ENCODE peak calls at places on chromosomes 1 and 21, in four cellular contexts. S is K562, Q is HepG2, R is H1. W is an unnamed sample.
A peak's percentile ranks its signal among the peaks of the same experiment; 100 is the strongest.

GRCh38 chr1:19010995-19011696 is 54.7 kb upstream of the IFFO2 start:
- DNase-seq in S (no peak), R (no peak), Q (peak; percentile 95), W (peak; percentile 69)

GRCh38 chr21:42313501-42313969 is 1.7 kb downstream of the TFF3 start:
- DNase-seq in R (peak; percentile 61), S (no peak), Q (peak; percentile 8), W (no peak)

GRCh38 chr1:19353596-19353995 is 41.5 kb downstream of the SLC66A1 start:
- DNase-seq in R (peak; percentile 73), Q (no peak), S (no peak), W (no peak)

GRCh38 chr1:179369751-179370341 is 4.1 kb downstream of the AXDND1 start:
- DNase-seq in Q (peak; percentile 53), S (peak; percentile 63), R (no peak), W (peak; percentile 62)

GRCh38 chr1:170114916-170115315 is 30.8 kb upstream of the NTMT2 start:
- DNase-seq in Q (no peak), R (no peak), S (no peak), W (no peak)

GRCh38 chr1:19824541-19824940 is 9.5 kb upstream of the RNF186 start:
- DNase-seq in R (no peak), Q (no peak), S (no peak), W (no peak)

GRCh38 chr1:208145167-208145566 is 99.0 kb downstream of the PLXNA2 start:
- DNase-seq in R (no peak), S (no peak), Q (no peak), W (no peak)

GRCh38 chr1:63991685-63992084 is 211.7 kb upstream of the UBE2U start:
- DNase-seq in Q (no peak), R (no peak), S (no peak), W (no peak)

GRCh38 chr1:904271-904950 is 19.3 kb upstream of the SAMD11 start:
- DNase-seq in S (peak; percentile 88), R (peak; percentile 96), Q (no peak), W (no peak)

GRCh38 chr1:147080671-147081394 is 91.4 kb downstream of the PRKAB2 start:
- DNase-seq in S (no peak), R (peak; percentile 77), Q (no peak), W (no peak)

DNA sequence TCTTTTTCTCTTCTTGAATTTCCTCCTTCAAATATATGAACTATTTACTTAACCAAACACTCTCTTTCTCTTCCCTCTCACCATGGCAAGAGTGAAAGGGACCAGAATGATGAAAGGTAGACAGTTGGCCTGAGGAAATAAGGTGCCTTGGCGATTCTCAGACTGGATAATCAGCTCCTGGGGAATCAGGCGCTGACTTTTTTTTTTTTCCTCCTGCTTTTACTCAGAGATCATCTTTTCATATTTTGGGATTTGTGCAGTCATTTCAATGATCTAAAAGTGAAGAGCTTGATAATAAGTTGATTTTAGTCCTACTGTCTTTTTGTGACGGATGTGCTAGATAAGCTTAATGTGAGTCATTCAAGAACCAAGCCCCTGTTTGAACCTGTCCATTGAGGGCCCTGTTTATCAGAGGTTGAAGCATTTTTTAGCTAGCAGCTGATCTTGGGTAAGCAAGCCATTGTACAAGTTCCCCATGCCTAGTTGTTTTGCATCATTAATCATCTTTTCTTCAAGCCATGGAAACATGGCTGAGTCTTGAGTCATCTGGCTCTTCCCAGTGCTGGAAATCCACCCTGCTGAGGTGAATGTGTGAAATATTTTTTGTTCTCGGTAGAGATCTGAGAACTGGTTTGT is 40.8 kb downstream of the ITSN1 start:
- DNase-seq in R (no peak), Q (peak; percentile 56), S (no peak), W (peak; percentile 77)
- TF ChIP-seq PHF8 in R (no peak), Q (no peak), S (no peak), W (no peak)

GRCh38 chr1:193729429-193729828 is 543.0 kb upstream of the B3GALT2 start:
- DNase-seq in R (no peak), S (no peak), Q (no peak), W (peak; percentile 39)
- TF ChIP-seq PHF8 in R (no peak), S (no peak), Q (no peak), W (no peak)

GRCh38 chr1:96538001-96538649 is 183.5 kb upstream of the PTBP2 start:
- DNase-seq in R (no peak), Q (peak; percentile 31), S (no peak), W (no peak)
- TF ChIP-seq PHF8 in R (no peak), Q (no peak), S (no peak), W (no peak)

DNA sequence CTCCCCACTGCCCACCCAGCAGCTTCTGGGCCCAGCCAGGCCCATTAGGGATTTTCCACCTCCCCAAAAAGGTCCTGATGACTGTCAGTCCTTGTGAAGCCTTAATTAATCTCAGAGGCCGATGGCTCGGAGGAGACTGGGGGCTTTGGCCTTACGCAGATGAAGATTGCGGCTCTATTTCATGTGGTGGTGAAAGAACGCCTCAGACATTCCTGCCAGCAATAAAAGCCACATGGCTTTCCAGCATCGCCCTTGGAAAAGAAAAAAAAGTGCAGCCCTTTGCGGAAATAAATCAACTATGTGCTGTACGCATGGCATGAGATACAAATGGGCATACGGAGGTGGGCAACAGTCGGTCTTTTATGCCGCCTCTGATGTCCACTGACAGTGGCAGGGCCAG is 6.6 kb upstream of the RUNX3 start:
- DNase-seq in S (no peak), R (no peak), Q (no peak), W (no peak)
- TF ChIP-seq PHF8 in S (no peak), R (no peak), Q (no peak), W (no peak)

GRCh38 chr1:57845041-57845440 is 421.2 kb upstream of the DAB1 start:
- DNase-seq in S (no peak), R (no peak), Q (no peak), W (no peak)
- TF ChIP-seq PHF8 in S (no peak), R (no peak), Q (no peak), W (no peak)

GRCh38 chr1:97630281-97630680 is 290.6 kb downstream of the DPYD start:
- DNase-seq in Q (no peak), R (no peak), S (no peak), W (no peak)

GRCh38 chr1:97634758-97635157 is 286.1 kb downstream of the DPYD start:
- DNase-seq in Q (peak; percentile 25), R (no peak), S (no peak), W (no peak)

GRCh38 chr1:97632776-97633175 is 288.1 kb downstream of the DPYD start:
- DNase-seq in S (no peak), Q (no peak), R (no peak), W (no peak)

GRCh38 chr1:97632075-97632474 is 288.8 kb downstream of the DPYD start:
- DNase-seq in Q (no peak), S (no peak), R (no peak), W (no peak)

GRCh38 chr1:97630968-97631367 is 289.9 kb downstream of the DPYD start:
- DNase-seq in R (no peak), Q (no peak), S (no peak), W (no peak)
- TF ChIP-seq PHF8 in R (no peak), Q (no peak), S (no peak), W (no peak)

GRCh38 chr1:2226525-2227340 is 1.4 kb upstream of the SKI start:
- DNase-seq in S (no peak), Q (no peak), R (peak; percentile 70), W (no peak)
- TF ChIP-seq PHF8 in S (no peak), Q (no peak), R (no peak), W (no peak)

GRCh38 chr1:171645553-171646336 is 6.7 kb downstream of the MYOC start:
- DNase-seq in R (no peak), S (no peak), Q (no peak), W (no peak)

GRCh38 chr1:171642197-171642596 is 10.3 kb downstream of the MYOC start:
- DNase-seq in Q (no peak), R (no peak), S (no peak), W (no peak)

GRCh38 chr1:171641076-171641864 is 11.2 kb downstream of the MYOC start:
- DNase-seq in S (no peak), Q (no peak), R (peak; percentile 56), W (no peak)

GRCh38 chr1:171643156-171643555 is 9.3 kb downstream of the MYOC start:
- DNase-seq in S (no peak), Q (no peak), R (no peak), W (no peak)

GRCh38 chr1:171644805-171645483 is 7.5 kb downstream of the MYOC start:
- DNase-seq in S (peak; percentile 69), Q (peak; percentile 87), R (peak; percentile 89), W (peak; percentile 58)
- TF ChIP-seq PHF8 in S (no peak), Q (peak; percentile 32), R (no peak), W (no peak)

DNA sequence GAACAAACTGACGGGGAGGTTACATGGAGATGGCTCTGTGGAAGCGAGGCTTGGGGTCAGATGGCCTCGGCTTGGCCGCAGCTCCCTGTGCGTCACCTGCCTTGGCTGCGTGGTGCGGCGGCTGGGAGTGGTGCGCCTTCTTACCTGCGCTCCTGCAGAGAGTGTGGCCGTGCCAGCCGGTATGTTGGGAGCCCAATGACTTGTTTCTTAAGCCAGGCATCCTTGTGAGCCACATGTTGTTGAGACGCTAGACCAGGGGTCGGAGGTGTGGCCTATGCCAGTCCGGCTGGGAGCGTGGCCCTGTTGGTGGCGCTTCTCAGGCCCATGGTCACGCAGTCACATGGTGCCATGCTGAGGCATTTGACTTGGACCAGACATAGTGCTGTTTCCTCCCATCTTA is 10.5 kb downstream of the SLX9 start:
- DNase-seq in R (no peak), S (no peak), Q (no peak), W (no peak)
- TF ChIP-seq PHF8 in R (no peak), S (no peak), Q (no peak), W (no peak)